ENCODE peak calls at places on chromosomes 13 and 19, in eight cellular contexts. K is effector CD4-positive, alpha-beta T cell; J is progenitor cell of endocrine pancreas; M is body of pancreas; L is stimulated activated naive B cell treated with anti-CD40 and anti-IgM and Interleukin-4, amounts not matched to agents 10 μg/mL and 1 μg/mL and 100 μg/mL, for 72 hours; Y is NT2/D1; W is stimulated activated CD8-positive, alpha-beta memory T cell treated with anti-CD3 and anti-CD28 coated beads, Interleukin-4, amount 100 ng/mL, for 48 hours; C is ELR. B is an unnamed sample.

GRCh38 chr13:113098163-113098732 is 7.3 kb upstream of the F7 start:
- DNase-seq in L (no peak), C (peak), W (no peak), Y (no peak), M (no peak), J (no peak), K (no peak), B (no peak)

GRCh38 chr19:44776402-44777096 is 1.1 kb upstream of the CBLC start:
- DNase-seq in J (no peak), L (no peak), W (no peak), C (no peak), K (no peak), M (no peak), Y (no peak), B (no peak)

GRCh38 chr19:13732337-13732736 is 32.0 kb upstream of the MRI1 start:
- DNase-seq in W (no peak), K (no peak), L (no peak), C (no peak), J (no peak), Y (no peak), M (no peak), B (no peak)

GRCh38 chr19:35542209-35542608 is 3.2 kb upstream of the TMEM147 start:
- DNase-seq in M (no peak), W (no peak), C (no peak), K (no peak), L (no peak), Y (no peak), J (no peak), B (no peak)

GRCh38 chr19:10784257-10784656 is 51.8 kb downstream of the TMED1 start:
- DNase-seq in C (no peak), W (no peak), K (no peak), M (no peak), J (no peak), L (no peak), Y (no peak), B (no peak)

GRCh38 chr13:97348569-97349100 is 85.3 kb upstream of the RAP2A start:
- DNase-seq in L (no peak), M (no peak), J (no peak), C (no peak), W (no peak), K (no peak), Y (no peak), B (no peak)

GRCh38 chr19:30425885-30426838 is 54.0 kb downstream of the ZNF536 start:
- DNase-seq in J (no peak), L (no peak), W (no peak), M (no peak), K (no peak), C (no peak), Y (no peak), B (no peak)

GRCh38 chr19:23273022-23273593 is 22.9 kb upstream of the ZNF724 start:
- DNase-seq in C (no peak), Y (no peak), L (no peak), W (peak), K (no peak), J (no peak), M (no peak), B (no peak)

GRCh38 chr19:42422576-42423461 is 4.4 kb downstream of the LIPE start:
- DNase-seq in M (no peak), K (peak), Y (no peak), C (peak), J (peak), L (peak), W (peak), B (no peak)

GRCh38 chr13:40706439-40706838 is 40.0 kb upstream of the FOXO1 start:
- DNase-seq in C (no peak), J (no peak), K (no peak), L (no peak), Y (no peak), W (no peak), M (no peak), B (no peak)